ENCODE peak calls at places on chromosomes 3 and 15, in four cellular contexts. One of them, this sample, is unnamed.

GRCh38 chr3:37545479-37545878 is 316.2 kb upstream of the CTDSPL start:
- DNase-seq in H9: no peak
- DNase-seq in AG09309: no peak
- DNase-seq in type B pancreatic cell: no peak
- DNase-seq in this sample: no peak

GRCh38 chr15:85059734-85060133 is 78.1 kb downstream of the PDE8A start:
- DNase-seq in type B pancreatic cell: no peak
- DNase-seq in H9: no peak
- DNase-seq in AG09309: no peak
- DNase-seq in this sample: no peak

GRCh38 chr3:79497447-79498111 is 270.2 kb downstream of the ROBO1 start:
- DNase-seq in type B pancreatic cell: no peak
- DNase-seq in AG09309: no peak
- DNase-seq in H9: no peak
- DNase-seq in this sample: no peak

GRCh38 chr15:65832549-65833364 is 36.5 kb upstream of the RAB11A start:
- DNase-seq in type B pancreatic cell: peak
- DNase-seq in H9: peak
- DNase-seq in AG09309: peak
- DNase-seq in this sample: peak

GRCh38 chr3:27545061-27545460 is 60.9 kb upstream of the SLC4A7 start:
- DNase-seq in AG09309: no peak
- DNase-seq in H9: no peak
- DNase-seq in type B pancreatic cell: no peak
- DNase-seq in this sample: no peak

GRCh38 chr3:108953700-108954099 is at the start of gene GUCA1C:
- DNase-seq in H9: no peak
- DNase-seq in AG09309: no peak
- DNase-seq in type B pancreatic cell: no peak
- DNase-seq in this sample: no peak

GRCh38 chr3:13479332-13479581 is 849 bp upstream of the HDAC11 start:
- DNase-seq in AG09309: no peak
- DNase-seq in H9: no peak
- DNase-seq in type B pancreatic cell: no peak
- DNase-seq in this sample: no peak

GRCh38 chr3:142086581-142087090 is 62.7 kb downstream of the TFDP2 start:
- DNase-seq in type B pancreatic cell: no peak
- DNase-seq in H9: no peak
- DNase-seq in AG09309: no peak
- DNase-seq in this sample: no peak

GRCh38 chr3:47780727-47781325 is 867 bp downstream of the SMARCC1 start:
- DNase-seq in H9: no peak
- DNase-seq in AG09309: no peak
- DNase-seq in type B pancreatic cell: no peak
- DNase-seq in this sample: no peak

GRCh38 chr3:132593950-132594328 is 3.1 kb upstream of the ACKR4 start:
- DNase-seq in type B pancreatic cell: no peak
- DNase-seq in H9: no peak
- DNase-seq in AG09309: no peak
- DNase-seq in this sample: no peak

GRCh38 chr3:8509961-8510360 is 8.3 kb downstream of the LMCD1 start:
- DNase-seq in type B pancreatic cell: no peak
- DNase-seq in AG09309: no peak
- DNase-seq in H9: no peak
- DNase-seq in this sample: no peak

GRCh38 chr3:60364475-60364874 is 886.8 kb downstream of the FHIT start:
- DNase-seq in AG09309: no peak
- DNase-seq in H9: no peak
- DNase-seq in type B pancreatic cell: no peak
- DNase-seq in this sample: no peak

GRCh38 chr3:97835761-97836160 is 13.9 kb downstream of the CRYBG3 start:
- DNase-seq in AG09309: no peak
- DNase-seq in type B pancreatic cell: no peak
- DNase-seq in H9: no peak
- DNase-seq in this sample: no peak

GRCh38 chr3:135581806-135582205 is 383.7 kb upstream of the PPP2R3A start:
- DNase-seq in H9: no peak
- DNase-seq in AG09309: no peak
- DNase-seq in type B pancreatic cell: no peak
- DNase-seq in this sample: no peak

GRCh38 chr3:5019411-5020261 is 40.4 kb downstream of the BHLHE40 start:
- DNase-seq in AG09309: no peak
- DNase-seq in H9: no peak
- DNase-seq in type B pancreatic cell: no peak
- DNase-seq in this sample: no peak

GRCh38 chr3:34703058-34703457 is 904.6 kb downstream of the PDCD6IP start:
- DNase-seq in type B pancreatic cell: no peak
- DNase-seq in H9: no peak
- DNase-seq in AG09309: no peak
- DNase-seq in this sample: no peak

GRCh38 chr3:60652829-60653228 is 598.4 kb downstream of the FHIT start:
- DNase-seq in AG09309: no peak
- DNase-seq in type B pancreatic cell: no peak
- DNase-seq in H9: no peak
- DNase-seq in this sample: no peak

GRCh38 chr3:56935821-56936220 is 124.6 kb upstream of the SPATA12 start:
- DNase-seq in type B pancreatic cell: no peak
- DNase-seq in AG09309: no peak
- DNase-seq in H9: no peak
- DNase-seq in this sample: no peak

GRCh38 chr15:85403745-85404144 is 23.3 kb downstream of the AKAP13 start:
- DNase-seq in type B pancreatic cell: no peak
- DNase-seq in H9: no peak
- DNase-seq in AG09309: no peak
- DNase-seq in this sample: no peak

GRCh38 chr15:85541744-85542143 is 161.3 kb downstream of the AKAP13 start:
- DNase-seq in type B pancreatic cell: no peak
- DNase-seq in H9: no peak
- DNase-seq in AG09309: no peak
- DNase-seq in this sample: no peak

GRCh38 chr3:125050486-125051172 is 5.2 kb downstream of the HEG1 start:
- DNase-seq in AG09309: no peak
- DNase-seq in type B pancreatic cell: no peak
- DNase-seq in H9: no peak
- DNase-seq in this sample: no peak
- TF ChIP-seq CTCF in AG09309: peak
- TF ChIP-seq CTCF in type B pancreatic cell: no peak
- TF ChIP-seq CTCF in H9: peak
- TF ChIP-seq CTCF in this sample: no peak

GRCh38 chr3:53116956-53117355 is 13.3 kb downstream of the RFT1 start:
- DNase-seq in H9: no peak
- DNase-seq in AG09309: no peak
- DNase-seq in type B pancreatic cell: no peak
- DNase-seq in this sample: no peak

GRCh38 chr3:53114011-53114400 is 16.2 kb downstream of the RFT1 start:
- DNase-seq in type B pancreatic cell: peak
- DNase-seq in AG09309: peak
- DNase-seq in H9: peak
- DNase-seq in this sample: peak

GRCh38 chr3:53113293-53114010 is 16.8 kb downstream of the RFT1 start:
- DNase-seq in type B pancreatic cell: no peak
- DNase-seq in AG09309: no peak
- DNase-seq in H9: no peak
- DNase-seq in this sample: no peak

GRCh38 chr3:53109822-53110771 is 20.1 kb downstream of the RFT1 start:
- DNase-seq in type B pancreatic cell: no peak
- DNase-seq in AG09309: peak
- DNase-seq in H9: peak
- DNase-seq in this sample: no peak

DNA sequence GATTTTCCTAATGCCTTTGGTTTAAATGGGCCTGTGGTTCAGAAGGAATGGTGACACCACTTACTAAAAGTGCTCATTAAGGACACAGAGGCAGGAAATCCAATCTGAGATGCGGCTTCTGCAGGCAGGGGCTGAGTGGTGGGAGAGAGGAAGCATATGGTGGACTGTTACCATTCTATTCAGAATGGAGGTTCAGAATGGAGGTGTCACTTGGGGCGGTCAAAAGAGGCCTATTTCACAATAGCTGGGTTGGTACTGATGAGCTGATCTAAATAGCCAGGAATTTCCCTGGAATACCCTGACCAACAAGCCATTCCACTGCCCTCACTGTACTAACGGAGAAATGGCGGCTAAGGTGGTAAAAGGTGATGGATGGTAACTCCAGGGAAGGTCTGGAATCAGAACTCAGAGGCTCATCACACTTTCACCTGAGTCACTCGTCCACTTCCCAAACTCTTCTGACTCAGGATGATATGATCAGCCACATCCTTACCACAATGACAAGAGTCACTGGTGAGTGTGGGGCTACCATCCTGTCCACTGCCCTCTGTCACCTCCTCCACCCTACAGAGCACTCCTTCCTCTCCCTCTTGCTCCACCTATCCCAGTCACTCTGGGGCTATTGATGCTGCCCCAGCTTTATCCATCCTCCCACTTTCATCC is 15.7 kb downstream of the RFT1 start:
- DNase-seq in AG09309: no peak
- DNase-seq in H9: no peak
- DNase-seq in type B pancreatic cell: no peak
- DNase-seq in this sample: no peak
- TF ChIP-seq CTCF in AG09309: no peak
- TF ChIP-seq CTCF in H9: no peak
- TF ChIP-seq CTCF in type B pancreatic cell: no peak
- TF ChIP-seq CTCF in this sample: no peak

GRCh38 chr3:63990204-63990603 is 33.1 kb downstream of the PSMD6 start:
- DNase-seq in type B pancreatic cell: no peak
- DNase-seq in AG09309: no peak
- DNase-seq in H9: no peak
- DNase-seq in this sample: no peak

GRCh38 chr3:63988943-63989342 is 34.4 kb downstream of the PSMD6 start:
- DNase-seq in H9: no peak
- DNase-seq in AG09309: no peak
- DNase-seq in type B pancreatic cell: no peak
- DNase-seq in this sample: no peak

GRCh38 chr3:63984391-63984790 is 38.9 kb downstream of the PSMD6 start:
- DNase-seq in type B pancreatic cell: no peak
- DNase-seq in AG09309: no peak
- DNase-seq in H9: no peak
- DNase-seq in this sample: no peak

GRCh38 chr3:63981980-63982379 is 41.3 kb downstream of the PSMD6 start:
- DNase-seq in type B pancreatic cell: no peak
- DNase-seq in H9: no peak
- DNase-seq in AG09309: no peak
- DNase-seq in this sample: no peak

GRCh38 chr3:63986147-63986546 is 37.1 kb downstream of the PSMD6 start:
- DNase-seq in type B pancreatic cell: no peak
- DNase-seq in H9: no peak
- DNase-seq in AG09309: no peak
- DNase-seq in this sample: no peak
- TF ChIP-seq CTCF in type B pancreatic cell: no peak
- TF ChIP-seq CTCF in H9: no peak
- TF ChIP-seq CTCF in AG09309: no peak
- TF ChIP-seq CTCF in this sample: no peak

GRCh38 chr3:128971421-128971820 is 22.5 kb downstream of the CFAP92 start:
- DNase-seq in AG09309: no peak
- DNase-seq in type B pancreatic cell: no peak
- DNase-seq in H9: no peak
- DNase-seq in this sample: no peak

GRCh38 chr3:128973988-128974564 is 19.8 kb downstream of the CFAP92 start:
- DNase-seq in type B pancreatic cell: no peak
- DNase-seq in AG09309: no peak
- DNase-seq in H9: no peak
- DNase-seq in this sample: no peak

GRCh38 chr3:128967748-128968147 is 26.1 kb downstream of the CFAP92 start:
- DNase-seq in H9: no peak
- DNase-seq in type B pancreatic cell: no peak
- DNase-seq in AG09309: no peak
- DNase-seq in this sample: no peak

GRCh38 chr3:128970741-128971048 is 23.2 kb downstream of the CFAP92 start:
- DNase-seq in AG09309: no peak
- DNase-seq in H9: no peak
- DNase-seq in type B pancreatic cell: no peak
- DNase-seq in this sample: no peak

GRCh38 chr3:128969993-128970740 is 23.7 kb downstream of the CFAP92 start:
- DNase-seq in type B pancreatic cell: no peak
- DNase-seq in H9: peak
- DNase-seq in AG09309: no peak
- DNase-seq in this sample: no peak
- TF ChIP-seq CTCF in type B pancreatic cell: peak
- TF ChIP-seq CTCF in H9: peak
- TF ChIP-seq CTCF in AG09309: peak
- TF ChIP-seq CTCF in this sample: peak

This sample was measured in osteocyte.